ENCODE peak calls at places on chromosomes 5 and 9, in seven cellular contexts. B is tibial artery; N is RWPE1; C is CD4-positive, CD25-positive, alpha-beta regulatory T cell; E is heart left ventricle; Z is WERI-Rb-1; O is ovary. K is an unnamed sample.

GRCh38 chr5:87276655-87277054 is 9.0 kb downstream of the RASA1 start:
- DNase-seq in B (no peak), N (no peak), C (no peak), E (no peak), Z (no peak), O (no peak), K (no peak)

GRCh38 chr5:37918420-37918819 is 78.6 kb upstream of the GDNF start:
- DNase-seq in B (no peak), N (no peak), C (no peak), E (no peak), Z (no peak), O (no peak), K (no peak)

GRCh38 chr5:150487199-150488061 is 20.5 kb upstream of the NDST1 start:
- DNase-seq in B (no peak), N (peak; percentile 64), C (no peak), E (peak; percentile 70), Z (peak; percentile 57), O (no peak), K (peak; percentile 31)

GRCh38 chr5:164746723-164747122 is 1241.3 kb downstream of the MAT2B start:
- DNase-seq in B (no peak), N (no peak), C (no peak), E (no peak), Z (no peak), O (no peak), K (no peak)

GRCh38 chr5:38426986-38427950 is 129.2 kb downstream of the LIFR start:
- DNase-seq in B (no peak), N (peak; percentile 55), C (no peak), E (no peak), Z (no peak), O (no peak), K (no peak)

GRCh38 chr9:113599647-113600476 is 136.3 kb downstream of the RGS3 start:
- DNase-seq in B (no peak), N (peak; percentile 85), C (no peak), E (no peak), Z (no peak), O (peak; percentile 32), K (no peak)

GRCh38 chr9:81082251-81082650 is 607.1 kb downstream of the TLE1 start:
- DNase-seq in B (no peak), N (no peak), C (no peak), E (no peak), Z (no peak), O (no peak), K (no peak)

GRCh38 chr9:19788152-19788551 is 685 bp downstream of the SLC24A2 start:
- DNase-seq in B (no peak), N (no peak), C (no peak), E (no peak), Z (peak; percentile 86), O (no peak), K (no peak)

GRCh38 chr5:134406390-134406789 is 5.3 kb downstream of the CDKN2AIPNL start:
- DNase-seq in B (no peak), N (no peak), C (no peak), E (no peak), Z (no peak), O (no peak), K (no peak)

GRCh38 chr5:757931-758697 is 26.4 kb downstream of the ZDHHC11B start:
- DNase-seq in B (no peak), N (no peak), C (no peak), E (peak; percentile 93), Z (peak; percentile 89), O (no peak), K (no peak)

GRCh38 chr9:92247981-92248380 is 45.5 kb downstream of the IARS1 start:
- DNase-seq in B (no peak), N (no peak), C (no peak), E (no peak), Z (no peak), O (no peak), K (no peak)

GRCh38 chr9:135217836-135218235 is 130.4 kb downstream of the OLFM1 start:
- DNase-seq in B (peak; percentile 6), N (no peak), C (no peak), E (peak; percentile 7), Z (peak; percentile 6), O (peak; percentile 16), K (no peak)

GRCh38 chr9:32928145-32928763 is 73.2 kb downstream of the APTX start:
- DNase-seq in B (no peak), N (peak; percentile 52), C (no peak), E (no peak), Z (no peak), O (no peak), K (no peak)

GRCh38 chr5:5652181-5652580 is 229.7 kb downstream of the ICE1 start:
- DNase-seq in B (no peak), N (no peak), C (no peak), E (no peak), Z (no peak), O (no peak), K (no peak)

GRCh38 chr9:33946779-33947535 is 101.7 kb downstream of the UBAP2 start:
- DNase-seq in B (no peak), N (peak; percentile 84), C (no peak), E (no peak), Z (no peak), O (no peak), K (no peak)

GRCh38 chr9:3977388-3977787 is 322.5 kb downstream of the GLIS3 start:
- DNase-seq in B (no peak), N (no peak), C (no peak), E (no peak), Z (no peak), O (no peak), K (no peak)

GRCh38 chr9:5553211-5553610 is 42.9 kb downstream of the PDCD1LG2 start:
- DNase-seq in B (no peak), N (no peak), C (no peak), E (no peak), Z (no peak), O (no peak), K (no peak)

GRCh38 chr5:103724272-103724671 is 161.7 kb upstream of the NUDT12 start:
- DNase-seq in B (no peak), N (no peak), C (no peak), E (no peak), Z (no peak), O (no peak), K (no peak)

GRCh38 chr9:91790912-91791311 is 159.1 kb downstream of the ROR2 start:
- DNase-seq in B (no peak), N (no peak), C (no peak), E (no peak), Z (no peak), O (no peak), K (no peak)

GRCh38 chr5:124683917-124684555 is 62.4 kb downstream of the ZNF608 start:
- DNase-seq in B (no peak), N (no peak), C (no peak), E (no peak), Z (no peak), O (no peak), K (no peak)

GRCh38 chr5:124689653-124690052 is 56.8 kb downstream of the ZNF608 start:
- DNase-seq in B (no peak), N (no peak), C (no peak), E (no peak), Z (no peak), O (no peak), K (no peak)

GRCh38 chr5:124685404-124685930 is 61.0 kb downstream of the ZNF608 start:
- DNase-seq in B (no peak), N (no peak), C (no peak), E (no peak), Z (no peak), O (no peak), K (no peak)

GRCh38 chr5:124692324-124692723 is 54.1 kb downstream of the ZNF608 start:
- DNase-seq in B (no peak), N (no peak), C (no peak), E (no peak), Z (no peak), O (no peak), K (no peak)

GRCh38 chr5:124686239-124687004 is 60.0 kb downstream of the ZNF608 start:
- DNase-seq in B (no peak), N (no peak), C (no peak), E (no peak), Z (no peak), O (no peak), K (peak; percentile 46)
- H3K27ac ChIP-seq in B (no peak overlapping the region), N (no peak overlapping the region), C (no peak overlapping the region), E (no peak overlapping the region), Z (no peak overlapping the region), O (no peak overlapping the region), K (no peak overlapping the region)

GRCh38 chr9:130908878-130909356 is 12.3 kb upstream of the QRFP start:
- DNase-seq in B (no peak), N (no peak), C (no peak), E (no peak), Z (no peak), O (no peak), K (no peak)
- H3K27ac ChIP-seq in B (no peak overlapping the region), N (no peak overlapping the region), C (no peak overlapping the region), E (no peak overlapping the region), Z (no peak overlapping the region), O (no peak overlapping the region), K (no peak overlapping the region)

GRCh38 chr5:122426301-122426700 is 114.3 kb downstream of the SNCAIP start:
- DNase-seq in B (no peak), N (no peak), C (no peak), E (no peak), Z (no peak), O (no peak), K (no peak)

GRCh38 chr5:122434547-122434946 is 122.5 kb downstream of the SNCAIP start:
- DNase-seq in B (no peak), N (no peak), C (no peak), E (no peak), Z (no peak), O (no peak), K (no peak)

GRCh38 chr5:122434120-122434519 is 122.1 kb downstream of the SNCAIP start:
- DNase-seq in B (no peak), N (no peak), C (no peak), E (no peak), Z (no peak), O (no peak), K (peak; percentile 13)

GRCh38 chr5:122430328-122430586 is 118.2 kb downstream of the SNCAIP start:
- DNase-seq in B (no peak), N (no peak), C (no peak), E (no peak), Z (no peak), O (no peak), K (no peak)

DNA sequence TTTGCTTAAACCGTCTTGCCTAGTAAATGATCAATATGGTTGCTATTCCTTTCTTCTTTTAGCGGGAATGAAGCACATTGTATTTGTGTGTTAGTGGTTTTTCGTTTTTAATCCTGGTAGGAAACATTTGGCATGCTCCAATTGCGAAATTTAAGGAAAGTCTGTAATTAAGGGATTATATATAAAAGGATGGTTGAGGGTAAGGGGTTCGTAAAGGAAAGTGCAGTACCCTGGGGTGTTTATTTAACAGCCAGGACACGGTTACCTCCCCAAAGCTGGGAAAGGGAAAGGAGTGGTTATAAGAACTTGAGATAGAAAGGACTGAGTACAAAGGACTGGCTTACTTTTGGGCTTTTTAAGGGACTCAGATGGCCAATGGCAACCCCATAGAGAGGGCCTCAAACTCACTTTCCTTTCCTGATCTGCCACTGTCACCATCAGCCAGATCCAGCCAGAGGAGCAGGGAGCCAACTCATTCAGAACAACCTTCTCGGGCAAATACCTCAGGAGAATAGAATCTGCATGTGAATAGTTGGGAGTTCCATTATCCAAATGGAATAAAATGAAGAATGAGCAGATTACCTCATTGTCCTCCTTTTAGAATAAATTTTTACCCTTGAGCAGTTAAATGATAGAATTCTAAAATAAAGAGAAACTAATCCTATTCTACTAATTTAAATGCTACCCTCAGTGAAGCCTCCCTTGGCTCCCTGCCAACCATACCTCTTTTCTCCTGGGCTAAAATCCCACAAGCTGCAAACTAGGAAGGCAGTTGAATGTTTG is 117.7 kb downstream of the SNCAIP start:
- DNase-seq in B (no peak), N (no peak), C (no peak), E (no peak), Z (no peak), O (no peak), K (no peak)
- H3K27ac ChIP-seq in B (no peak overlapping the region), N (no peak overlapping the region), C (no peak overlapping the region), E (no peak overlapping the region), Z (no peak overlapping the region), O (no peak overlapping the region), K (no peak overlapping the region)

GRCh38 chr5:156328176-156328575 is 1.2 kb downstream of the SGCD start:
- DNase-seq in B (no peak), N (no peak), C (no peak), E (no peak), Z (no peak), O (no peak), K (no peak)
- H3K27ac ChIP-seq in B (peak overlapping the region; percentile 85), N (no peak overlapping the region), C (no peak overlapping the region), E (peak overlapping the region; percentile 88), Z (no peak overlapping the region), O (no peak overlapping the region), K (no peak overlapping the region)